ENCODE peak calls at places on chromosome 17, in eight cellular contexts. W is fibroblast of lung; H is CD8-positive, alpha-beta T cell; O is AG10803; I is B cell; C is mesothelial cell of epicardium; J is lower lobe of right lung; N is AG09319. Y is an unnamed sample.

GRCh38 chr17:70525976-70526375 is 356.6 kb downstream of the KCNJ2 start:
- DNase-seq in W (no peak), H (no peak), O (no peak), I (no peak), C (no peak), J (no peak), N (no peak), Y (no peak)

GRCh38 chr17:60305141-60305540 is 86.8 kb downstream of the USP32 start:
- DNase-seq in W (no peak), H (no peak), O (no peak), I (peak), C (no peak), J (no peak), N (no peak), Y (no peak)

GRCh38 chr17:2122641-2123302 is 67.9 kb downstream of the HIC1 start:
- DNase-seq in W (peak), H (no peak), O (peak), I (no peak), C (no peak), J (peak), N (peak), Y (peak)

GRCh38 chr17:48961516-48962233 is 6.7 kb downstream of the GIP start:
- DNase-seq in W (peak), H (no peak), O (peak), I (no peak), C (no peak), J (no peak), N (no peak), Y (no peak)

GRCh38 chr17:79365361-79365760 is 245.5 kb downstream of the RBFOX3 start:
- DNase-seq in W (no peak), H (no peak), O (no peak), I (no peak), C (no peak), J (no peak), N (no peak), Y (no peak)

GRCh38 chr17:1228752-1229353 is 41.4 kb upstream of the BHLHA9 start:
- DNase-seq in W (no peak), H (no peak), O (no peak), I (no peak), C (no peak), J (peak), N (no peak), Y (peak)

GRCh38 chr17:3818786-3819185 is 17.8 kb upstream of the ITGAE start:
- DNase-seq in W (peak), H (no peak), O (no peak), I (peak), C (no peak), J (no peak), N (no peak), Y (no peak)

GRCh38 chr17:43790311-43790940 is 10.2 kb downstream of the CFAP97D1 start:
- DNase-seq in W (no peak), H (no peak), O (no peak), I (no peak), C (no peak), J (no peak), N (no peak), Y (no peak)

GRCh38 chr17:77959216-77959925 is 868 bp downstream of the TNRC6C start:
- DNase-seq in W (peak), H (no peak), O (no peak), I (no peak), C (peak), J (peak), N (no peak), Y (peak)

GRCh38 chr17:21291357-21291756 is 6.8 kb downstream of the MAP2K3 start:
- DNase-seq in W (no peak), H (no peak), O (no peak), I (no peak), C (no peak), J (no peak), N (no peak), Y (no peak)

GRCh38 chr17:35901776-35902175 is 21.6 kb upstream of the CCL5 start:
- DNase-seq in W (no peak), H (no peak), O (no peak), I (no peak), C (no peak), J (no peak), N (no peak), Y (no peak)

GRCh38 chr17:72446525-72447250 is 325.9 kb downstream of the SOX9 start:
- DNase-seq in W (no peak), H (no peak), O (no peak), I (no peak), C (no peak), J (no peak), N (no peak), Y (no peak)

GRCh38 chr17:59846391-59847165 is 46.2 kb downstream of the TUBD1 start:
- DNase-seq in W (peak), H (no peak), O (peak), I (peak), C (no peak), J (no peak), N (peak), Y (no peak)

GRCh38 chr17:79834575-79835469 is 4.4 kb downstream of the CBX4 start:
- DNase-seq in W (no peak), H (peak), O (no peak), I (no peak), C (peak), J (peak), N (no peak), Y (peak)

GRCh38 chr17:72725432-72726068 is 366.9 kb downstream of the SLC39A11 start:
- DNase-seq in W (peak), H (peak), O (peak), I (no peak), C (peak), J (peak), N (no peak), Y (no peak)

GRCh38 chr17:3622977-3623594 is 13.0 kb downstream of the SHPK start:
- DNase-seq in W (no peak), H (no peak), O (no peak), I (no peak), C (no peak), J (no peak), N (no peak), Y (no peak)

GRCh38 chr17:77770331-77771105 is 188.0 kb upstream of the TNRC6C start:
- DNase-seq in W (peak), H (no peak), O (peak), I (no peak), C (no peak), J (no peak), N (no peak), Y (no peak)

GRCh38 chr17:22217135-22217534 is 524.8 kb downstream of the KCNJ18 start:
- DNase-seq in W (no peak), H (no peak), O (no peak), I (no peak), C (no peak), J (no peak), N (no peak), Y (no peak)

GRCh38 chr17:57601328-57601727 is 143.8 kb downstream of the CCDC182 start:
- DNase-seq in W (peak), H (peak), O (no peak), I (no peak), C (no peak), J (no peak), N (no peak), Y (peak)

GRCh38 chr17:31541559-31541958 is 150.1 kb downstream of the RAB11FIP4 start:
- DNase-seq in W (no peak), H (no peak), O (no peak), I (no peak), C (no peak), J (no peak), N (no peak), Y (no peak)
- TF ChIP-seq CTCF in W (no peak), H (no peak), O (peak), I (no peak), C (no peak), J (no peak), N (no peak), Y (no peak)

DNA sequence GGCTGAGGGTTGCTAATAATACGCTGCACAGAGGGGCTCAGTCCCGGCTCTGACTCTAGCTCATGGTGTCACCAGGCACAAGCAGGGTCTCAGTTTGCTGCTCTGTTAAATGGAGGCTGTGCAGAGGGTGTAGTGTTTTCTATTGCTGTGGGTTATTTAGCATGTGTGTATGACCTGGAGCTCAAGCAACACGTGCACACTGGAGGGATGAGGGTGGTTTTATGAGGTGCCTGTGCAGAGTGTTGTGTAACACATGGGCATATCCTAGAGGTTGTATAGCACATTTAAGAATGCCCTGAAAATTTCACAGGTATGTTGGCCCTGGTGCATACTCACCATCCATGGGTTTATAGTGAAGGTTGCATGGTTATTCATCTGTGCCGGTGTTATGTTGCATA is 13.3 kb downstream of the THRA start:
- DNase-seq in W (no peak), H (no peak), O (no peak), I (no peak), C (no peak), J (no peak), N (no peak), Y (no peak)
- TF ChIP-seq CTCF in W (no peak), H (no peak), O (no peak), I (no peak), C (no peak), J (no peak), N (no peak), Y (no peak)

GRCh38 chr17:42535400-42536047 is 517 bp upstream of the NAGLU start:
- DNase-seq in W (no peak), H (no peak), O (no peak), I (no peak), C (no peak), J (no peak), N (no peak), Y (no peak)

GRCh38 chr17:42536372-42537155 is 523 bp downstream of the NAGLU start:
- DNase-seq in W (peak), H (peak), O (peak), I (peak), C (peak), J (peak), N (no peak), Y (peak)

GRCh38 chr17:42537826-42538451 is 1.9 kb downstream of the NAGLU start:
- DNase-seq in W (no peak), H (no peak), O (no peak), I (no peak), C (no peak), J (no peak), N (no peak), Y (no peak)

GRCh38 chr17:42537156-42537805 is 1.2 kb downstream of the NAGLU start:
- DNase-seq in W (no peak), H (no peak), O (no peak), I (no peak), C (no peak), J (no peak), N (no peak), Y (no peak)

GRCh38 chr17:42536048-42536371 is at the start of gene NAGLU:
- DNase-seq in W (peak), H (peak), O (peak), I (peak), C (peak), J (peak), N (peak), Y (peak)
- TF ChIP-seq CTCF in W (no peak), H (no peak), O (no peak), I (no peak), C (no peak), J (no peak), N (no peak), Y (no peak)

GRCh38 chr17:32836527-32836926 is 40.4 kb downstream of the MYO1D start:
- DNase-seq in W (no peak), H (no peak), O (no peak), I (no peak), C (no peak), J (no peak), N (no peak), Y (no peak)

GRCh38 chr17:32846143-32846542 is 30.8 kb downstream of the MYO1D start:
- DNase-seq in W (no peak), H (no peak), O (no peak), I (no peak), C (no peak), J (no peak), N (no peak), Y (no peak)

GRCh38 chr17:32835291-32835761 is 41.6 kb downstream of the MYO1D start:
- DNase-seq in W (no peak), H (no peak), O (no peak), I (no peak), C (no peak), J (no peak), N (no peak), Y (no peak)

GRCh38 chr17:32840241-32840640 is 36.7 kb downstream of the MYO1D start:
- DNase-seq in W (no peak), H (no peak), O (no peak), I (no peak), C (no peak), J (no peak), N (no peak), Y (no peak)
- TF ChIP-seq CTCF in W (no peak), H (no peak), O (no peak), I (no peak), C (no peak), J (no peak), N (no peak), Y (no peak)

GRCh38 chr17:75994802-75995350 is 5.8 kb upstream of the CDK3 start:
- DNase-seq in W (no peak), H (no peak), O (no peak), I (no peak), C (no peak), J (no peak), N (no peak), Y (no peak)
- TF ChIP-seq CTCF in W (no peak), H (no peak), O (no peak), I (no peak), C (no peak), J (no peak), N (no peak), Y (no peak)

GRCh38 chr17:6648181-6648580 is 3.2 kb downstream of the MED31 start:
- DNase-seq in W (no peak), H (no peak), O (no peak), I (no peak), C (no peak), J (no peak), N (no peak), Y (no peak)
- TF ChIP-seq CTCF in W (peak), H (peak), O (peak), I (no peak), C (no peak), J (no peak), N (no peak), Y (no peak)

Y was measured in natural killer cell.